ENCODE peak calls at places on chromosomes 6 and 20, in six cellular contexts. One of them, this sample, is unnamed.

GRCh38 chr6:135085700-135086413 is 31.2 kb upstream of the HBS1L start:
- DNase-seq in CD14-positive monocyte: no peak
- DNase-seq in activated CD8-positive, alpha-beta T cell treated with anti-CD3 and anti-CD28 coated beads for 36 hours: peak
- DNase-seq in neural progenitor cell: no peak
- DNase-seq in PC-3: no peak
- DNase-seq in left lung: no peak
- DNase-seq in this sample: no peak

GRCh38 chr20:38231786-38232130 is 28.8 kb downstream of the KIAA1755 start:
- DNase-seq in left lung: no peak
- DNase-seq in neural progenitor cell: no peak
- DNase-seq in activated CD8-positive, alpha-beta T cell treated with anti-CD3 and anti-CD28 coated beads for 36 hours: no peak
- DNase-seq in CD14-positive monocyte: no peak
- DNase-seq in PC-3: no peak
- DNase-seq in this sample: no peak

GRCh38 chr20:38844963-38845362 is 39.5 kb downstream of the PPP1R16B start:
- DNase-seq in PC-3: no peak
- DNase-seq in neural progenitor cell: no peak
- DNase-seq in CD14-positive monocyte: no peak
- DNase-seq in left lung: no peak
- DNase-seq in activated CD8-positive, alpha-beta T cell treated with anti-CD3 and anti-CD28 coated beads for 36 hours: peak
- DNase-seq in this sample: no peak

GRCh38 chr6:166490671-166491500 is 95.6 kb downstream of the RAMACL start:
- DNase-seq in activated CD8-positive, alpha-beta T cell treated with anti-CD3 and anti-CD28 coated beads for 36 hours: no peak
- DNase-seq in left lung: no peak
- DNase-seq in neural progenitor cell: no peak
- DNase-seq in PC-3: no peak
- DNase-seq in CD14-positive monocyte: no peak
- DNase-seq in this sample: peak

GRCh38 chr20:62040381-62040922 is 25.2 kb downstream of the TAF4 start:
- DNase-seq in CD14-positive monocyte: no peak
- DNase-seq in PC-3: no peak
- DNase-seq in activated CD8-positive, alpha-beta T cell treated with anti-CD3 and anti-CD28 coated beads for 36 hours: no peak
- DNase-seq in neural progenitor cell: no peak
- DNase-seq in left lung: peak
- DNase-seq in this sample: no peak

GRCh38 chr6:137496909-137497721 is 2.9 kb upstream of the OLIG3 start:
- DNase-seq in activated CD8-positive, alpha-beta T cell treated with anti-CD3 and anti-CD28 coated beads for 36 hours: peak
- DNase-seq in left lung: peak
- DNase-seq in neural progenitor cell: peak
- DNase-seq in CD14-positive monocyte: no peak
- DNase-seq in PC-3: no peak
- DNase-seq in this sample: peak

GRCh38 chr6:31495580-31495979 is 2.4 kb upstream of the MICB start:
- DNase-seq in CD14-positive monocyte: no peak
- DNase-seq in neural progenitor cell: no peak
- DNase-seq in PC-3: peak
- DNase-seq in activated CD8-positive, alpha-beta T cell treated with anti-CD3 and anti-CD28 coated beads for 36 hours: no peak
- DNase-seq in left lung: no peak
- DNase-seq in this sample: no peak

GRCh38 chr6:106315765-106316375 is 9.7 kb downstream of the ATG5 start:
- DNase-seq in activated CD8-positive, alpha-beta T cell treated with anti-CD3 and anti-CD28 coated beads for 36 hours: no peak
- DNase-seq in PC-3: peak
- DNase-seq in left lung: no peak
- DNase-seq in CD14-positive monocyte: no peak
- DNase-seq in neural progenitor cell: no peak
- DNase-seq in this sample: no peak

GRCh38 chr6:43469947-43470346 is 7.4 kb upstream of the TJAP1 start:
- DNase-seq in PC-3: no peak
- DNase-seq in activated CD8-positive, alpha-beta T cell treated with anti-CD3 and anti-CD28 coated beads for 36 hours: no peak
- DNase-seq in left lung: no peak
- DNase-seq in CD14-positive monocyte: no peak
- DNase-seq in neural progenitor cell: no peak
- DNase-seq in this sample: no peak

GRCh38 chr20:34887023-34887422 is 10.6 kb downstream of the ACSS2 start:
- DNase-seq in PC-3: no peak
- DNase-seq in CD14-positive monocyte: no peak
- DNase-seq in neural progenitor cell: no peak
- DNase-seq in activated CD8-positive, alpha-beta T cell treated with anti-CD3 and anti-CD28 coated beads for 36 hours: no peak
- DNase-seq in left lung: no peak
- DNase-seq in this sample: no peak

GRCh38 chr20:35497780-35498189 is 31.7 kb downstream of the C20orf173 start:
- DNase-seq in left lung: no peak
- DNase-seq in CD14-positive monocyte: no peak
- DNase-seq in neural progenitor cell: no peak
- DNase-seq in PC-3: no peak
- DNase-seq in activated CD8-positive, alpha-beta T cell treated with anti-CD3 and anti-CD28 coated beads for 36 hours: no peak
- DNase-seq in this sample: peak

GRCh38 chr6:158778005-158778527 is 41.1 kb downstream of the EZR start:
- DNase-seq in PC-3: no peak
- DNase-seq in activated CD8-positive, alpha-beta T cell treated with anti-CD3 and anti-CD28 coated beads for 36 hours: no peak
- DNase-seq in CD14-positive monocyte: no peak
- DNase-seq in neural progenitor cell: no peak
- DNase-seq in left lung: no peak
- DNase-seq in this sample: no peak

GRCh38 chr6:90285611-90286381 is 10.8 kb downstream of the BACH2 start:
- DNase-seq in CD14-positive monocyte: peak
- DNase-seq in activated CD8-positive, alpha-beta T cell treated with anti-CD3 and anti-CD28 coated beads for 36 hours: peak
- DNase-seq in neural progenitor cell: peak
- DNase-seq in left lung: peak
- DNase-seq in PC-3: peak
- DNase-seq in this sample: peak

GRCh38 chr20:17315491-17316231 is 88.8 kb downstream of the PCSK2 start:
- DNase-seq in CD14-positive monocyte: no peak
- DNase-seq in left lung: peak
- DNase-seq in PC-3: no peak
- DNase-seq in activated CD8-positive, alpha-beta T cell treated with anti-CD3 and anti-CD28 coated beads for 36 hours: no peak
- DNase-seq in neural progenitor cell: no peak
- DNase-seq in this sample: no peak

GRCh38 chr6:169487579-169488205 is 214.1 kb downstream of the WDR27 start:
- DNase-seq in left lung: no peak
- DNase-seq in CD14-positive monocyte: no peak
- DNase-seq in activated CD8-positive, alpha-beta T cell treated with anti-CD3 and anti-CD28 coated beads for 36 hours: no peak
- DNase-seq in PC-3: peak
- DNase-seq in neural progenitor cell: no peak
- DNase-seq in this sample: no peak
- TF ChIP-seq CTCF in left lung: no peak
- TF ChIP-seq CTCF in CD14-positive monocyte: no peak
- TF ChIP-seq CTCF in activated CD8-positive, alpha-beta T cell treated with anti-CD3 and anti-CD28 coated beads for 36 hours: no peak
- TF ChIP-seq CTCF in PC-3: peak
- TF ChIP-seq CTCF in neural progenitor cell: peak
- TF ChIP-seq CTCF in this sample: no peak

DNA sequence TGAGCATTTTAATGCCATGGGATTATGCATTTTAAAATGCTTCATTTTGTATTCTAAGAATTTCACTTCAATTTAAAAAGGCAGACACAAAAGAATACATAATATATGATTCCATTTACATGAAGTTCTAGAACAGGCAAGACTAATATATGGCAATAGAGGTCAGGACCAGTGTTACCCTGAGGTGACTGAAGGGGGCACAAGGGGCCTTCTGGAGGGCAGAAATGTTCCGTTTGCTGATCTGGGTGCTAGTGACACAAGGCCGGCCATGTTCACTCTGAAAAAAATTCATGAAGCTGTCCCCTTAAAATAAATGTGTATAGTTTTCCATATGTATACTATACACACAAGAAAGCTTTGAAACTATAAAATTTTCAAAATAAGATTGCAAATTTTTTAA is 28.5 kb downstream of the TASP1 start:
- DNase-seq in activated CD8-positive, alpha-beta T cell treated with anti-CD3 and anti-CD28 coated beads for 36 hours: peak
- DNase-seq in PC-3: no peak
- DNase-seq in left lung: no peak
- DNase-seq in neural progenitor cell: peak
- DNase-seq in CD14-positive monocyte: no peak
- DNase-seq in this sample: peak
- TF ChIP-seq CTCF in activated CD8-positive, alpha-beta T cell treated with anti-CD3 and anti-CD28 coated beads for 36 hours: peak
- TF ChIP-seq CTCF in PC-3: no peak
- TF ChIP-seq CTCF in left lung: no peak
- TF ChIP-seq CTCF in neural progenitor cell: peak
- TF ChIP-seq CTCF in CD14-positive monocyte: no peak
- TF ChIP-seq CTCF in this sample: peak

GRCh38 chr6:36443498-36443844 is 671 bp downstream of the KCTD20 start:
- DNase-seq in neural progenitor cell: no peak
- DNase-seq in activated CD8-positive, alpha-beta T cell treated with anti-CD3 and anti-CD28 coated beads for 36 hours: no peak
- DNase-seq in CD14-positive monocyte: no peak
- DNase-seq in left lung: no peak
- DNase-seq in PC-3: no peak
- DNase-seq in this sample: no peak
- TF ChIP-seq CTCF in neural progenitor cell: no peak
- TF ChIP-seq CTCF in activated CD8-positive, alpha-beta T cell treated with anti-CD3 and anti-CD28 coated beads for 36 hours: no peak
- TF ChIP-seq CTCF in CD14-positive monocyte: no peak
- TF ChIP-seq CTCF in left lung: no peak
- TF ChIP-seq CTCF in PC-3: no peak
- TF ChIP-seq CTCF in this sample: no peak

GRCh38 chr6:79898076-79898475 is 49.3 kb downstream of the ELOVL4 start:
- DNase-seq in left lung: no peak
- DNase-seq in PC-3: no peak
- DNase-seq in activated CD8-positive, alpha-beta T cell treated with anti-CD3 and anti-CD28 coated beads for 36 hours: no peak
- DNase-seq in CD14-positive monocyte: no peak
- DNase-seq in neural progenitor cell: no peak
- DNase-seq in this sample: no peak

GRCh38 chr6:79895382-79896100 is 51.8 kb downstream of the ELOVL4 start:
- DNase-seq in left lung: no peak
- DNase-seq in PC-3: peak
- DNase-seq in activated CD8-positive, alpha-beta T cell treated with anti-CD3 and anti-CD28 coated beads for 36 hours: no peak
- DNase-seq in neural progenitor cell: no peak
- DNase-seq in CD14-positive monocyte: no peak
- DNase-seq in this sample: no peak

GRCh38 chr6:79894939-79895338 is 52.4 kb downstream of the ELOVL4 start:
- DNase-seq in activated CD8-positive, alpha-beta T cell treated with anti-CD3 and anti-CD28 coated beads for 36 hours: no peak
- DNase-seq in left lung: no peak
- DNase-seq in CD14-positive monocyte: no peak
- DNase-seq in PC-3: peak
- DNase-seq in neural progenitor cell: no peak
- DNase-seq in this sample: no peak
- TF ChIP-seq CTCF in activated CD8-positive, alpha-beta T cell treated with anti-CD3 and anti-CD28 coated beads for 36 hours: no peak
- TF ChIP-seq CTCF in left lung: no peak
- TF ChIP-seq CTCF in CD14-positive monocyte: no peak
- TF ChIP-seq CTCF in PC-3: no peak
- TF ChIP-seq CTCF in neural progenitor cell: no peak
- TF ChIP-seq CTCF in this sample: no peak

GRCh38 chr20:23361651-23362391 is at the start of gene GZF1:
- DNase-seq in PC-3: peak
- DNase-seq in activated CD8-positive, alpha-beta T cell treated with anti-CD3 and anti-CD28 coated beads for 36 hours: peak
- DNase-seq in CD14-positive monocyte: peak
- DNase-seq in left lung: peak
- DNase-seq in neural progenitor cell: peak
- DNase-seq in this sample: peak
- TF ChIP-seq CTCF in PC-3: no peak
- TF ChIP-seq CTCF in activated CD8-positive, alpha-beta T cell treated with anti-CD3 and anti-CD28 coated beads for 36 hours: no peak
- TF ChIP-seq CTCF in CD14-positive monocyte: no peak
- TF ChIP-seq CTCF in left lung: no peak
- TF ChIP-seq CTCF in neural progenitor cell: no peak
- TF ChIP-seq CTCF in this sample: peak

GRCh38 chr6:524803-525202 is 132.1 kb downstream of the HUS1B start:
- DNase-seq in neural progenitor cell: peak
- DNase-seq in CD14-positive monocyte: no peak
- DNase-seq in activated CD8-positive, alpha-beta T cell treated with anti-CD3 and anti-CD28 coated beads for 36 hours: peak
- DNase-seq in PC-3: no peak
- DNase-seq in left lung: no peak
- DNase-seq in this sample: peak
- TF ChIP-seq CTCF in neural progenitor cell: peak
- TF ChIP-seq CTCF in CD14-positive monocyte: no peak
- TF ChIP-seq CTCF in activated CD8-positive, alpha-beta T cell treated with anti-CD3 and anti-CD28 coated beads for 36 hours: no peak
- TF ChIP-seq CTCF in PC-3: no peak
- TF ChIP-seq CTCF in left lung: no peak
- TF ChIP-seq CTCF in this sample: no peak

GRCh38 chr20:3659492-3660261 is 3.5 kb downstream of the GFRA4 start:
- DNase-seq in left lung: no peak
- DNase-seq in neural progenitor cell: no peak
- DNase-seq in PC-3: no peak
- DNase-seq in activated CD8-positive, alpha-beta T cell treated with anti-CD3 and anti-CD28 coated beads for 36 hours: no peak
- DNase-seq in CD14-positive monocyte: no peak
- DNase-seq in this sample: no peak
- TF ChIP-seq CTCF in left lung: no peak
- TF ChIP-seq CTCF in neural progenitor cell: no peak
- TF ChIP-seq CTCF in PC-3: no peak
- TF ChIP-seq CTCF in activated CD8-positive, alpha-beta T cell treated with anti-CD3 and anti-CD28 coated beads for 36 hours: no peak
- TF ChIP-seq CTCF in CD14-positive monocyte: no peak
- TF ChIP-seq CTCF in this sample: no peak

This sample was measured in glutamatergic neuron.